ENCODE peak calls at places on chromosomes 5 and 9, in five cellular contexts. G is H54, R is pulmonary artery endothelial cell, E is endothelial cell, D is T-helper 9 cell. Y is an unnamed sample.

GRCh38 chr5:73617510-73618279 is 8.3 kb upstream of the ARHGEF28 start:
- DNase-seq in D (no peak), G (no peak), R (no peak), E (no peak), Y (no peak)

GRCh38 chr5:88388476-88389170 is 120.0 kb upstream of the TMEM161B start:
- DNase-seq in D (no peak), R (no peak), E (no peak), G (no peak), Y (no peak)

GRCh38 chr5:139482050-139482889 is at the start of gene STING1:
- DNase-seq in E (no peak), R (peak), D (peak), G (peak), Y (no peak)

GRCh38 chr5:125085797-125086505 is 339.5 kb upstream of the ZNF608 start:
- DNase-seq in E (no peak), R (no peak), G (no peak), D (no peak), Y (no peak)

GRCh38 chr5:146952168-146952567 is 73.6 kb upstream of the PPP2R2B start:
- DNase-seq in E (no peak), G (no peak), R (no peak), D (no peak), Y (no peak)

GRCh38 chr5:94693043-94693822 is 74.8 kb downstream of the SLF1 start:
- DNase-seq in D (no peak), R (peak), G (no peak), E (no peak), Y (peak)

GRCh38 chr5:159106193-159106568 is 6.5 kb upstream of the EBF1 start:
- DNase-seq in G (no peak), D (no peak), R (no peak), E (no peak), Y (no peak)

GRCh38 chr5:156103116-156103860 is 223.7 kb upstream of the SGCD start:
- DNase-seq in D (no peak), E (no peak), G (no peak), R (no peak), Y (no peak)

GRCh38 chr5:148970228-148970627 is 92.6 kb downstream of the SH3TC2 start:
- DNase-seq in R (no peak), D (no peak), E (no peak), G (no peak), Y (no peak)

GRCh38 chr9:134230092-134230941 is 66.0 kb upstream of the RNU6ATAC start:
- DNase-seq in D (no peak), E (no peak), R (no peak), G (no peak), Y (no peak)

GRCh38 chr9:93646640-93647178 is 70.3 kb downstream of the PHF2 start:
- DNase-seq in E (peak), G (no peak), R (no peak), D (no peak), Y (no peak)

GRCh38 chr9:96186601-96187011 is 115.4 kb downstream of the HSD17B3 start:
- DNase-seq in E (peak), G (no peak), R (no peak), D (no peak), Y (no peak)

GRCh38 chr5:56412601-56413379 is 179.7 kb upstream of the ANKRD55 start:
- DNase-seq in D (no peak), G (no peak), E (no peak), R (no peak), Y (no peak)

GRCh38 chr9:89661956-89662717 is 57.3 kb downstream of the GADD45G start:
- DNase-seq in E (peak), G (peak), D (no peak), R (peak), Y (peak)

GRCh38 chr5:82277613-82277986 is 554 bp downstream of the RPS23 start:
- DNase-seq in G (no peak), R (no peak), D (no peak), E (no peak), Y (peak)

GRCh38 chr9:93129286-93129685 is 4.8 kb downstream of the NINJ1 start:
- DNase-seq in D (no peak), E (peak), G (no peak), R (peak), Y (no peak)

GRCh38 chr5:139733698-139734491 is 61.7 kb upstream of the PSD2 start:
- DNase-seq in E (no peak), D (no peak), G (no peak), R (no peak), Y (no peak)

GRCh38 chr9:93080406-93080805 is 15.6 kb upstream of the CARD19 start:
- DNase-seq in R (no peak), D (no peak), G (no peak), E (no peak), Y (no peak)

GRCh38 chr9:137156567-137157375 is 13.1 kb downstream of the LRRC26 start:
- DNase-seq in G (no peak), R (no peak), D (peak), E (peak), Y (no peak)

GRCh38 chr5:5880364-5880763 is 457.9 kb downstream of the ICE1 start:
- DNase-seq in R (no peak), D (no peak), G (no peak), E (no peak), Y (no peak)

GRCh38 chr5:69035665-69036064 is 58.1 kb upstream of the SLC30A5 start:
- DNase-seq in D (no peak), E (no peak), R (no peak), G (no peak), Y (no peak)

GRCh38 chr5:58477760-58478159 is 13.5 kb upstream of the GAPT start:
- DNase-seq in D (no peak), E (no peak), G (no peak), R (no peak), Y (peak)

GRCh38 chr9:89149726-89150125 is 28.9 kb downstream of the SHC3 start:
- DNase-seq in R (no peak), D (no peak), G (peak), E (no peak), Y (peak)

GRCh38 chr5:32231929-32232328 is 57.8 kb upstream of the GOLPH3 start:
- DNase-seq in D (no peak), R (no peak), E (no peak), G (no peak), Y (no peak)